ENCODE peak calls at places on chromosome 1, in four cellular contexts. B is NCI-H345, K is T-cell, Z is small intestine. W is an unnamed sample.

GRCh38 chr1:225260319-225260718 is 167.5 kb downstream of the LBR start:
- DNase-seq in K (no peak), Z (no peak), B (no peak), W (no peak)

GRCh38 chr1:239719642-239720258 is 333.4 kb downstream of the CHRM3 start:
- DNase-seq in K (peak; percentile 56), B (no peak), Z (peak; percentile 61), W (no peak)

GRCh38 chr1:155226910-155227260 is 18.4 kb downstream of the MTX1 start:
- DNase-seq in Z (peak; percentile 83), K (no peak), B (peak; percentile 79), W (peak; percentile 57)

GRCh38 chr1:87215592-87215991 is 113.1 kb upstream of the LMO4 start:
- DNase-seq in Z (no peak), K (no peak), B (no peak), W (no peak)

GRCh38 chr1:241828576-241828975 is 19.4 kb upstream of the EXO1 start:
- DNase-seq in Z (no peak), B (peak; percentile 37), K (no peak), W (no peak)

GRCh38 chr1:103190746-103191145 is 82.4 kb upstream of the COL11A1 start:
- DNase-seq in Z (no peak), B (no peak), K (no peak), W (no peak)

GRCh38 chr1:155062151-155062686 is 1.3 kb upstream of the EFNA4 start:
- DNase-seq in Z (no peak), B (no peak), K (no peak), W (no peak)

GRCh38 chr1:18434041-18434440 is 46.7 kb upstream of the KLHDC7A start:
- DNase-seq in K (no peak), Z (no peak), B (no peak), W (no peak)

GRCh38 chr1:150619576-150620509 is 9.6 kb downstream of the ENSA start:
- DNase-seq in K (no peak), B (no peak), Z (peak; percentile 55), W (peak; percentile 37)

GRCh38 chr1:111505641-111506119 is 2.2 kb upstream of the ADORA3 start:
- DNase-seq in Z (no peak), K (no peak), B (no peak), W (no peak)

W was measured in DMS153.